ENCODE peak calls at places on chromosome 1, in seven cellular contexts. B is neural progenitor cell, V is brain microvascular endothelial cell, Q is kidney epithelial cell, L is BE2C, W is dorsolateral prefrontal cortex, Y is right atrium auricular region. O is an unnamed sample. For H3K27me3, the result is how much of the 10 kb centered on the place peaks cover.

GRCh38 chr1:59972216-59972924 is 45.8 kb upstream of the CYP2J2 start:
- DNase-seq in B (no peak), V (no peak), Q (no peak), L (peak), W (no peak), Y (no peak), O (peak)

GRCh38 chr1:230807029-230807428 is 59.8 kb downstream of the CAPN9 start:
- DNase-seq in B (no peak), V (no peak), Q (no peak), L (no peak), W (peak), Y (peak), O (no peak)

GRCh38 chr1:228197555-228198147 is 10.2 kb upstream of the OBSCN start:
- DNase-seq in B (no peak), V (no peak), Q (no peak), L (no peak), W (no peak), Y (no peak), O (no peak)

GRCh38 chr1:51945591-51945990 is 44.9 kb downstream of the RAB3B start:
- DNase-seq in B (no peak), V (no peak), Q (no peak), L (no peak), W (no peak), Y (no peak), O (no peak)

GRCh38 chr1:218482683-218483082 is 137.5 kb downstream of the TGFB2 start:
- DNase-seq in B (no peak), V (no peak), Q (no peak), L (no peak), W (no peak), Y (no peak), O (no peak)

GRCh38 chr1:208136459-208137143 is 107.6 kb downstream of the PLXNA2 start:
- DNase-seq in B (no peak), V (no peak), Q (no peak), L (no peak), W (no peak), Y (no peak), O (no peak)

GRCh38 chr1:15870421-15870820 is 22.9 kb downstream of the SPEN start:
- DNase-seq in B (no peak), V (no peak), Q (no peak), L (no peak), W (no peak), Y (no peak), O (no peak)

GRCh38 chr1:67741121-67741520 is 56.1 kb downstream of the GADD45A start:
- DNase-seq in B (no peak), V (no peak), Q (no peak), L (no peak), W (no peak), Y (no peak), O (no peak)

GRCh38 chr1:56532359-56532696 is 47.0 kb downstream of the PLPP3 start:
- DNase-seq in B (no peak), V (no peak), Q (no peak), L (no peak), W (no peak), Y (no peak), O (no peak)

DNA sequence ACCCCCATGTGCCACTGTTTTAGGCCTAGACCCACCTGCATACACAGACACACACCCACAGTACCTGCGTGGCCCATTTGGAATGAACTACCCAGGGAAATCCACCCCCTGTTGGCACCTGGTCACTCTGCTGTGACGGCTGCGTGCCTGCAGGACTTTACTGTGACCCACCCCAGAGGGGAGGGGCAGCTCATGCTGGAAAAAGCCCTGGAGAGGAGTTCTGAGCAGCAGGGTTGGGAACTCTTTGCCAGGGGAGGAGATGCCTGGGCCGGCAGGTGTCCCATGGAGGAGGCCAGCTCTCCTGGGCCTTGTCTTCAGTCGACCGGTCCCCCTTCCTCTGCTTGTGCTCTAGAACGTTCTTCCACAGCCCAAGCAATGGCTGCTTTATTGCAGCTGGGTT is 87.3 kb upstream of the CSF3R start:
- DNase-seq in B (no peak), V (no peak), Q (no peak), L (no peak), W (no peak), Y (no peak), O (no peak)
- H3K27me3 ChIP-seq in B (under half), V (under half), Q (under half), L (under half), W (under half), Y (under half), O (under half)

DNA sequence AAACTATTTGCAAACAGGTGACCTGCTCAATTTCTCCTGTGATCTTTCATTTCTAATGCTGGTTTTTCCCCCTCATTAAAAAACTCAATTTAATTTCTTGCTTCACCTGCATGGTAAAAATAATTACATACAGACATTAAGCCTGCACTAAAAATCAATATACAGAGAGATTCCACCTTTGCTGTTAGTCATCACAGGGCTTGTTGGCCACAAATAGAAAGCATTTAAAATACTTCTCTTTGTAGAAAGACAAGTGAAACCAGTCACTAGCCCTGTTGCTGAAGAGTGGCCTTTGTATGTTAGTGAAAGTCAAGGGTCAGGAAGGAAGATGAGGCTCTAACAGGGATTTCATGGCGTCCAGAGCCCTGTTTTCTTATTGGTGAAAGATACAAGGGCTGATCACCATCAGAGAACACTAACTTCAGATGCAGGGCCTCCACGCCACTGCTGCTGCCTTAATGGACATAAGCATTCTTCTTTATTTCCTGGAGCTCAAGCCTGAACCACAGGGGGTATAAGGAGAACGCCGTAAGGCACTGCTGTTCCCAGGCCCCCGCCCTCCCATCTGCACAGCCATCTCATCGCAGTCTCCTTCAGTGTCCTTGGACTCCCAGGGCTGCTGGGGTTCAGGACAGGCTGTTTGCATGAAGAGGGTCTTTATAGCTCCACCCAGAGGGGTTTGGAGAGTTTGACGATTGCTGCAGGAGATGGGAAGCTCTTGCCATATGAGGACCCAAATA is 117.2 kb upstream of the IRF2BP2 start:
- DNase-seq in B (peak), V (peak), Q (no peak), L (no peak), W (no peak), Y (no peak), O (no peak)
- TF ChIP-seq CTCF in B (no peak), V (no peak), Q (no peak), L (no peak), W (no peak), Y (no peak), O (no peak)

GRCh38 chr1:160062134-160062533 is 7.8 kb downstream of the KCNJ10 start:
- DNase-seq in B (peak), V (no peak), Q (no peak), L (no peak), W (peak), Y (no peak), O (no peak)

GRCh38 chr1:160061376-160062100 is 8.4 kb downstream of the KCNJ10 start:
- DNase-seq in B (no peak), V (no peak), Q (no peak), L (no peak), W (no peak), Y (no peak), O (no peak)

GRCh38 chr1:160053548-160054365 is 16.2 kb downstream of the KCNJ10 start:
- DNase-seq in B (no peak), V (no peak), Q (no peak), L (no peak), W (no peak), Y (no peak), O (no peak)

GRCh38 chr1:160056648-160057169 is 13.3 kb downstream of the KCNJ10 start:
- DNase-seq in B (no peak), V (no peak), Q (no peak), L (no peak), W (no peak), Y (no peak), O (no peak)

DNA sequence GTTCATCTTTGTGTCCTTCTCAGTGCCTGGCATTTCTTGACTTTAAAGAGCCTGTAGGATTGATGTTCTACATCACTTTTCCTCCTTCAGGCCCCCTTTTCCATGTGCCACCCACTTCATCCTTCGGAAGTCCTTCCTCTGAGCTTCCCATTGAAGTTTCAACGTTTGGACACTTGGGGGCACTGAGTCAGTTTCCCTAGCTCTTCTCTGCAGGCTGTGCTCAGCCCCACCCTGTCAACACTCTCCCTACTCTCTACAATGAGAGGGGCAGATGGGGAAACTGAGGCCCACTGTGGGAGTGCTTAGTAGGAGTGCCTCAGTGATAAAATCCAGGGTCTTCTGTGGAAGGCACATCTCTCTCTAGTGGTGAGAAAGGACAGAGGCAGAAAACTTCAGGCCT is 11.9 kb downstream of the KCNJ10 start:
- DNase-seq in B (no peak), V (no peak), Q (no peak), L (no peak), W (no peak), Y (no peak), O (no peak)
- H3K27me3 ChIP-seq in B (under half), V (under half), Q (under half), L (under half), W (under half), Y (under half), O (under half)

GRCh38 chr1:17755120-17755519 is at the start of gene ACTL8:
- DNase-seq in B (no peak), V (no peak), Q (no peak), L (peak), W (no peak), Y (no peak), O (no peak)
- TF ChIP-seq CTCF in B (peak), V (peak), Q (peak), L (peak), W (no peak), Y (no peak), O (no peak)

GRCh38 chr1:153206631-153207030 is 3.4 kb downstream of the LELP1 start:
- DNase-seq in B (no peak), V (no peak), Q (no peak), L (no peak), W (no peak), Y (no peak), O (no peak)
- H3K27me3 ChIP-seq in B (under half), V (under half), Q (under half), L (under half), W (under half), Y (under half), O (under half)

DNA sequence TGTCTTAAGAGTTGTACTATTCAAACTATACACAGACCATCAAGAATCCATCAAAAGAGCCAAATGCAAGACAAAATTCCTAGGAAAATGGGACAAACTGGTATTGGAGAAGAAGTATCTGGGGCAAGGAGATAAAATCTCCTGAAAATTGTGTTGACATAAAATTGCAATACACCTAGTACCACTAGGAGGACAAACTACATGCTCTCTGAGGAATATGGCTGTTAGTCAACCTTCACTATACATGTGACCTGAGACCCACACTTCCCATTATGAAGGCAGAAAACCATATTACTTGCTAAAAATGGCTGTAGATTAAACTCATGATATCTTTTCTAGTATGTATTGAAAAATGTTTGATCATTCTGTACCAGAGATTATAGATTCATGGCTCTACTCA is 30.0 kb downstream of the IRF2BP2 start:
- DNase-seq in B (no peak), V (no peak), Q (no peak), L (no peak), W (no peak), Y (no peak), O (no peak)
- TF ChIP-seq CTCF in B (peak), V (peak), Q (peak), L (peak), W (no peak), Y (no peak), O (no peak)